ENCODE peak calls at places on chromosomes 1 and 21, in four cellular contexts. One of them, this sample, is unnamed.

GRCh38 chr1:81231729-81232038 is 569.0 kb upstream of the ADGRL2 start:
- DNase-seq in cardiac fibroblast: peak
- DNase-seq in renal cortical epithelial cell: no peak
- DNase-seq in stimulated activated CD8-positive, alpha-beta memory T cell treated with anti-CD3 and anti-CD28 coated beads, Interleukin-4, amount 100 ng/mL, for 24 hours: no peak
- DNase-seq in this sample: no peak

GRCh38 chr1:2050793-2051682 is 827 bp downstream of the PRKCZ start:
- DNase-seq in cardiac fibroblast: no peak
- DNase-seq in stimulated activated CD8-positive, alpha-beta memory T cell treated with anti-CD3 and anti-CD28 coated beads, Interleukin-4, amount 100 ng/mL, for 24 hours: no peak
- DNase-seq in renal cortical epithelial cell: no peak
- DNase-seq in this sample: peak

GRCh38 chr1:225757927-225758460 is 19.6 kb upstream of the SRP9 start:
- DNase-seq in renal cortical epithelial cell: no peak
- DNase-seq in cardiac fibroblast: no peak
- DNase-seq in stimulated activated CD8-positive, alpha-beta memory T cell treated with anti-CD3 and anti-CD28 coated beads, Interleukin-4, amount 100 ng/mL, for 24 hours: no peak
- DNase-seq in this sample: no peak

GRCh38 chr1:190478193-190479007 is 736 bp upstream of the BRINP3 start:
- DNase-seq in cardiac fibroblast: peak
- DNase-seq in renal cortical epithelial cell: peak
- DNase-seq in stimulated activated CD8-positive, alpha-beta memory T cell treated with anti-CD3 and anti-CD28 coated beads, Interleukin-4, amount 100 ng/mL, for 24 hours: no peak
- DNase-seq in this sample: peak

GRCh38 chr1:89918127-89918793 is 76.7 kb upstream of the ZNF326 start:
- DNase-seq in cardiac fibroblast: peak
- DNase-seq in stimulated activated CD8-positive, alpha-beta memory T cell treated with anti-CD3 and anti-CD28 coated beads, Interleukin-4, amount 100 ng/mL, for 24 hours: no peak
- DNase-seq in renal cortical epithelial cell: peak
- DNase-seq in this sample: no peak

GRCh38 chr1:119920104-119920968 is 24.0 kb upstream of the ADAM30 start:
- DNase-seq in cardiac fibroblast: no peak
- DNase-seq in stimulated activated CD8-positive, alpha-beta memory T cell treated with anti-CD3 and anti-CD28 coated beads, Interleukin-4, amount 100 ng/mL, for 24 hours: no peak
- DNase-seq in renal cortical epithelial cell: no peak
- DNase-seq in this sample: no peak

GRCh38 chr1:110780600-110781484 is 92.1 kb upstream of the CD53 start:
- DNase-seq in cardiac fibroblast: peak
- DNase-seq in renal cortical epithelial cell: peak
- DNase-seq in stimulated activated CD8-positive, alpha-beta memory T cell treated with anti-CD3 and anti-CD28 coated beads, Interleukin-4, amount 100 ng/mL, for 24 hours: peak
- DNase-seq in this sample: peak

GRCh38 chr1:93680121-93681094 is 1.2 kb downstream of the BCAR3 start:
- DNase-seq in renal cortical epithelial cell: peak
- DNase-seq in cardiac fibroblast: peak
- DNase-seq in stimulated activated CD8-positive, alpha-beta memory T cell treated with anti-CD3 and anti-CD28 coated beads, Interleukin-4, amount 100 ng/mL, for 24 hours: no peak
- DNase-seq in this sample: peak

GRCh38 chr21:37862536-37862935 is 53.7 kb downstream of the KCNJ6 start:
- DNase-seq in renal cortical epithelial cell: peak
- DNase-seq in stimulated activated CD8-positive, alpha-beta memory T cell treated with anti-CD3 and anti-CD28 coated beads, Interleukin-4, amount 100 ng/mL, for 24 hours: no peak
- DNase-seq in cardiac fibroblast: peak
- DNase-seq in this sample: no peak

GRCh38 chr1:223350361-223350908 is 13.5 kb downstream of the SUSD4 start:
- DNase-seq in cardiac fibroblast: no peak
- DNase-seq in renal cortical epithelial cell: no peak
- DNase-seq in stimulated activated CD8-positive, alpha-beta memory T cell treated with anti-CD3 and anti-CD28 coated beads, Interleukin-4, amount 100 ng/mL, for 24 hours: no peak
- DNase-seq in this sample: no peak

GRCh38 chr1:28836421-28836956 is 24.5 kb downstream of the OPRD1 start:
- DNase-seq in cardiac fibroblast: no peak
- DNase-seq in stimulated activated CD8-positive, alpha-beta memory T cell treated with anti-CD3 and anti-CD28 coated beads, Interleukin-4, amount 100 ng/mL, for 24 hours: no peak
- DNase-seq in renal cortical epithelial cell: no peak
- DNase-seq in this sample: no peak

GRCh38 chr1:30727796-30728195 is 4.4 kb upstream of the MATN1 start:
- DNase-seq in stimulated activated CD8-positive, alpha-beta memory T cell treated with anti-CD3 and anti-CD28 coated beads, Interleukin-4, amount 100 ng/mL, for 24 hours: no peak
- DNase-seq in cardiac fibroblast: peak
- DNase-seq in renal cortical epithelial cell: peak
- DNase-seq in this sample: no peak

GRCh38 chr1:56322211-56322610 is 257.2 kb downstream of the PLPP3 start:
- DNase-seq in cardiac fibroblast: no peak
- DNase-seq in renal cortical epithelial cell: no peak
- DNase-seq in stimulated activated CD8-positive, alpha-beta memory T cell treated with anti-CD3 and anti-CD28 coated beads, Interleukin-4, amount 100 ng/mL, for 24 hours: no peak
- DNase-seq in this sample: no peak

GRCh38 chr1:159560599-159560998 is 24.8 kb upstream of the OR10J5 start:
- DNase-seq in cardiac fibroblast: no peak
- DNase-seq in stimulated activated CD8-positive, alpha-beta memory T cell treated with anti-CD3 and anti-CD28 coated beads, Interleukin-4, amount 100 ng/mL, for 24 hours: no peak
- DNase-seq in renal cortical epithelial cell: no peak
- DNase-seq in this sample: no peak

GRCh38 chr21:46226920-46227599 is 1.5 kb downstream of the LSS start:
- DNase-seq in cardiac fibroblast: peak
- DNase-seq in renal cortical epithelial cell: peak
- DNase-seq in stimulated activated CD8-positive, alpha-beta memory T cell treated with anti-CD3 and anti-CD28 coated beads, Interleukin-4, amount 100 ng/mL, for 24 hours: no peak
- DNase-seq in this sample: peak

GRCh38 chr21:43272591-43272990 is 103.8 kb downstream of the CRYAA start:
- DNase-seq in stimulated activated CD8-positive, alpha-beta memory T cell treated with anti-CD3 and anti-CD28 coated beads, Interleukin-4, amount 100 ng/mL, for 24 hours: no peak
- DNase-seq in cardiac fibroblast: no peak
- DNase-seq in renal cortical epithelial cell: no peak
- DNase-seq in this sample: no peak

GRCh38 chr21:28193189-28193588 is 799.5 kb downstream of the LTN1 start:
- DNase-seq in cardiac fibroblast: no peak
- DNase-seq in renal cortical epithelial cell: no peak
- DNase-seq in stimulated activated CD8-positive, alpha-beta memory T cell treated with anti-CD3 and anti-CD28 coated beads, Interleukin-4, amount 100 ng/mL, for 24 hours: no peak
- DNase-seq in this sample: no peak

GRCh38 chr1:222126052-222126451 is 384.2 kb upstream of the DUSP10 start:
- DNase-seq in cardiac fibroblast: no peak
- DNase-seq in stimulated activated CD8-positive, alpha-beta memory T cell treated with anti-CD3 and anti-CD28 coated beads, Interleukin-4, amount 100 ng/mL, for 24 hours: no peak
- DNase-seq in renal cortical epithelial cell: no peak
- DNase-seq in this sample: no peak

GRCh38 chr1:220887868-220888664 is 8.8 kb downstream of the HLX start:
- DNase-seq in cardiac fibroblast: no peak
- DNase-seq in renal cortical epithelial cell: no peak
- DNase-seq in stimulated activated CD8-positive, alpha-beta memory T cell treated with anti-CD3 and anti-CD28 coated beads, Interleukin-4, amount 100 ng/mL, for 24 hours: no peak
- DNase-seq in this sample: no peak

GRCh38 chr1:156115514-156116374 is 1.2 kb downstream of the LMNA start:
- DNase-seq in cardiac fibroblast: peak
- DNase-seq in renal cortical epithelial cell: peak
- DNase-seq in stimulated activated CD8-positive, alpha-beta memory T cell treated with anti-CD3 and anti-CD28 coated beads, Interleukin-4, amount 100 ng/mL, for 24 hours: no peak
- DNase-seq in this sample: no peak

GRCh38 chr21:26385721-26386120 is 187.4 kb downstream of the CYYR1 start:
- DNase-seq in cardiac fibroblast: peak
- DNase-seq in stimulated activated CD8-positive, alpha-beta memory T cell treated with anti-CD3 and anti-CD28 coated beads, Interleukin-4, amount 100 ng/mL, for 24 hours: no peak
- DNase-seq in renal cortical epithelial cell: peak
- DNase-seq in this sample: no peak

GRCh38 chr1:153611024-153611352 is 1.9 kb downstream of the S100A16 start:
- DNase-seq in cardiac fibroblast: peak
- DNase-seq in renal cortical epithelial cell: peak
- DNase-seq in stimulated activated CD8-positive, alpha-beta memory T cell treated with anti-CD3 and anti-CD28 coated beads, Interleukin-4, amount 100 ng/mL, for 24 hours: no peak
- DNase-seq in this sample: no peak

GRCh38 chr1:200658037-200658808 is 11.5 kb downstream of the DDX59 start:
- DNase-seq in cardiac fibroblast: no peak
- DNase-seq in stimulated activated CD8-positive, alpha-beta memory T cell treated with anti-CD3 and anti-CD28 coated beads, Interleukin-4, amount 100 ng/mL, for 24 hours: no peak
- DNase-seq in renal cortical epithelial cell: no peak
- DNase-seq in this sample: no peak

This sample was measured in posterior cingulate gyrus.